ENCODE peak calls at places on chromosomes 4 and X, in nine cellular contexts. One of them, this sample, is unnamed.

GRCh38 chr4:123603165-123603564 is 206.6 kb downstream of the SPRY1 start:
- DNase-seq in T-helper 2 cell: no peak
- DNase-seq in AG04450: no peak
- DNase-seq in iPS-NIHi11: no peak
- DNase-seq in memory B cell: no peak
- DNase-seq in neural crest cell: no peak
- DNase-seq in NCI-H345: no peak
- DNase-seq in lower lobe of right lung: no peak
- DNase-seq in neuronal stem cell: no peak
- DNase-seq in this sample: no peak

GRCh38 chr4:25223770-25224375 is 10.0 kb upstream of the PI4K2B start:
- DNase-seq in AG04450: no peak
- DNase-seq in iPS-NIHi11: no peak
- DNase-seq in NCI-H345: peak
- DNase-seq in neural crest cell: peak
- DNase-seq in lower lobe of right lung: no peak
- DNase-seq in T-helper 2 cell: no peak
- DNase-seq in memory B cell: peak
- DNase-seq in neuronal stem cell: peak
- DNase-seq in this sample: peak

GRCh38 chr4:114626202-114626601 is 27.6 kb downstream of the UGT8 start:
- DNase-seq in T-helper 2 cell: no peak
- DNase-seq in NCI-H345: no peak
- DNase-seq in iPS-NIHi11: no peak
- DNase-seq in neuronal stem cell: no peak
- DNase-seq in AG04450: no peak
- DNase-seq in lower lobe of right lung: no peak
- DNase-seq in memory B cell: no peak
- DNase-seq in neural crest cell: no peak
- DNase-seq in this sample: no peak

GRCh38 chr4:123060039-123060770 is 137.8 kb upstream of the NUDT6 start:
- DNase-seq in iPS-NIHi11: no peak
- DNase-seq in NCI-H345: no peak
- DNase-seq in memory B cell: no peak
- DNase-seq in AG04450: no peak
- DNase-seq in lower lobe of right lung: no peak
- DNase-seq in neuronal stem cell: no peak
- DNase-seq in T-helper 2 cell: no peak
- DNase-seq in neural crest cell: no peak
- DNase-seq in this sample: no peak

GRCh38 chr4:129095811-129096454 is at the start of gene C4orf33:
- DNase-seq in lower lobe of right lung: peak
- DNase-seq in neuronal stem cell: peak
- DNase-seq in memory B cell: peak
- DNase-seq in T-helper 2 cell: peak
- DNase-seq in AG04450: peak
- DNase-seq in NCI-H345: no peak
- DNase-seq in neural crest cell: peak
- DNase-seq in iPS-NIHi11: peak
- DNase-seq in this sample: peak

GRCh38 chr4:52713456-52713937 is 37.7 kb downstream of the ERVMER34-1 start:
- DNase-seq in AG04450: no peak
- DNase-seq in NCI-H345: no peak
- DNase-seq in lower lobe of right lung: no peak
- DNase-seq in neuronal stem cell: no peak
- DNase-seq in iPS-NIHi11: no peak
- DNase-seq in memory B cell: no peak
- DNase-seq in T-helper 2 cell: no peak
- DNase-seq in neural crest cell: no peak
- DNase-seq in this sample: no peak

GRCh38 chr4:176539785-176540175 is 220.0 kb downstream of the SPCS3 start:
- DNase-seq in T-helper 2 cell: no peak
- DNase-seq in AG04450: no peak
- DNase-seq in lower lobe of right lung: no peak
- DNase-seq in NCI-H345: no peak
- DNase-seq in neural crest cell: no peak
- DNase-seq in memory B cell: no peak
- DNase-seq in neuronal stem cell: no peak
- DNase-seq in iPS-NIHi11: no peak
- DNase-seq in this sample: no peak

GRCh38 chrX:130778773-130779172 is 124.2 kb downstream of the ENOX2 start:
- DNase-seq in neural crest cell: no peak
- DNase-seq in lower lobe of right lung: no peak
- DNase-seq in AG04450: no peak
- DNase-seq in iPS-NIHi11: no peak
- DNase-seq in NCI-H345: no peak
- DNase-seq in T-helper 2 cell: no peak
- DNase-seq in memory B cell: no peak
- DNase-seq in neuronal stem cell: no peak
- DNase-seq in this sample: no peak

GRCh38 chr4:1367230-1367935 is 20.4 kb downstream of the UVSSA start:
- DNase-seq in neuronal stem cell: no peak
- DNase-seq in iPS-NIHi11: no peak
- DNase-seq in memory B cell: no peak
- DNase-seq in neural crest cell: no peak
- DNase-seq in NCI-H345: no peak
- DNase-seq in T-helper 2 cell: no peak
- DNase-seq in lower lobe of right lung: peak
- DNase-seq in AG04450: no peak
- DNase-seq in this sample: peak

GRCh38 chr4:82818974-82819662 is 20.5 kb upstream of the SCD5 start:
- DNase-seq in memory B cell: no peak
- DNase-seq in AG04450: no peak
- DNase-seq in iPS-NIHi11: no peak
- DNase-seq in lower lobe of right lung: no peak
- DNase-seq in neuronal stem cell: no peak
- DNase-seq in T-helper 2 cell: no peak
- DNase-seq in neural crest cell: no peak
- DNase-seq in NCI-H345: no peak
- DNase-seq in this sample: no peak

GRCh38 chr4:95537181-95537580 is 11.6 kb downstream of the UNC5C start:
- DNase-seq in NCI-H345: no peak
- DNase-seq in memory B cell: no peak
- DNase-seq in lower lobe of right lung: no peak
- DNase-seq in neural crest cell: no peak
- DNase-seq in iPS-NIHi11: no peak
- DNase-seq in neuronal stem cell: no peak
- DNase-seq in AG04450: no peak
- DNase-seq in T-helper 2 cell: no peak
- DNase-seq in this sample: no peak

GRCh38 chrX:66632473-66632872 is 6.4 kb downstream of the EDA2R start:
- DNase-seq in AG04450: no peak
- DNase-seq in neural crest cell: no peak
- DNase-seq in memory B cell: no peak
- DNase-seq in NCI-H345: no peak
- DNase-seq in T-helper 2 cell: no peak
- DNase-seq in iPS-NIHi11: no peak
- DNase-seq in neuronal stem cell: no peak
- DNase-seq in lower lobe of right lung: no peak
- DNase-seq in this sample: no peak

GRCh38 chr4:4859799-4860380 is 425 bp downstream of the MSX1 start:
- DNase-seq in NCI-H345: no peak
- DNase-seq in lower lobe of right lung: no peak
- DNase-seq in AG04450: no peak
- DNase-seq in neuronal stem cell: no peak
- DNase-seq in neural crest cell: no peak
- DNase-seq in T-helper 2 cell: no peak
- DNase-seq in iPS-NIHi11: no peak
- DNase-seq in memory B cell: no peak
- DNase-seq in this sample: no peak

GRCh38 chr4:183503497-183504063 is 1.3 kb upstream of the ING2 start:
- DNase-seq in neuronal stem cell: no peak
- DNase-seq in iPS-NIHi11: no peak
- DNase-seq in NCI-H345: peak
- DNase-seq in T-helper 2 cell: no peak
- DNase-seq in lower lobe of right lung: no peak
- DNase-seq in neural crest cell: no peak
- DNase-seq in AG04450: no peak
- DNase-seq in memory B cell: no peak
- DNase-seq in this sample: no peak

This sample was measured in left lung.